ENCODE peak calls at places on chromosomes 2 and 18, in eight cellular contexts. R is A549, X is adrenal gland, O is H1, V is GM12891, W is sigmoid colon, S is body of pancreas, A is spleen. N is an unnamed sample.

GRCh38 chr2:168999668-169000213 is 31.4 kb downstream of the ABCB11 start:
- DNase-seq in A (no peak), S (no peak), R (no peak), O (no peak), V (no peak), X (no peak), W (no peak), N (no peak)

GRCh38 chr2:183866666-183867065 is 731.7 kb upstream of the ZNF804A start:
- DNase-seq in S (no peak), R (no peak), O (no peak), W (no peak), X (no peak), V (no peak), A (no peak), N (no peak)

GRCh38 chr18:49561377-49562193 is at the start of gene LIPG:
- DNase-seq in S (peak), X (peak), W (no peak), A (no peak), O (peak), V (peak), R (peak), N (peak)

GRCh38 chr18:2846241-2846637 is 567 bp upstream of the EMILIN2 start:
- DNase-seq in V (peak), X (no peak), S (no peak), R (no peak), W (peak), O (no peak), A (peak), N (no peak)

GRCh38 chr18:36403896-36404824 is 106.6 kb downstream of the FHOD3 start:
- DNase-seq in R (no peak), S (no peak), A (no peak), X (no peak), W (no peak), O (no peak), V (no peak), N (no peak)

GRCh38 chr2:42787424-42787787 is 5.0 kb downstream of the HAAO start:
- DNase-seq in R (no peak), V (no peak), W (no peak), O (no peak), S (no peak), X (no peak), A (no peak), N (no peak)

GRCh38 chr2:86078801-86079545 is 26.7 kb downstream of the POLR1A start:
- DNase-seq in W (no peak), V (no peak), S (peak), O (no peak), A (no peak), R (peak), X (peak), N (no peak)

GRCh38 chr2:232901711-232902578 is 31.9 kb downstream of the SNORC start:
- DNase-seq in A (no peak), R (peak), S (no peak), X (peak), W (no peak), O (no peak), V (no peak), N (no peak)

GRCh38 chr2:593354-594026 is 83.7 kb downstream of the TMEM18 start:
- DNase-seq in X (no peak), A (no peak), R (no peak), V (no peak), W (no peak), S (no peak), O (no peak), N (no peak)

GRCh38 chr2:232296766-232297525 is 81.6 kb upstream of the ALPP start:
- DNase-seq in R (no peak), A (no peak), W (no peak), S (no peak), V (no peak), O (no peak), X (no peak), N (no peak)

GRCh38 chr2:112547333-112547732 is 5.1 kb downstream of the POLR1B start:
- DNase-seq in R (peak), A (no peak), V (no peak), O (no peak), X (peak), S (peak), W (no peak), N (no peak)

DNA sequence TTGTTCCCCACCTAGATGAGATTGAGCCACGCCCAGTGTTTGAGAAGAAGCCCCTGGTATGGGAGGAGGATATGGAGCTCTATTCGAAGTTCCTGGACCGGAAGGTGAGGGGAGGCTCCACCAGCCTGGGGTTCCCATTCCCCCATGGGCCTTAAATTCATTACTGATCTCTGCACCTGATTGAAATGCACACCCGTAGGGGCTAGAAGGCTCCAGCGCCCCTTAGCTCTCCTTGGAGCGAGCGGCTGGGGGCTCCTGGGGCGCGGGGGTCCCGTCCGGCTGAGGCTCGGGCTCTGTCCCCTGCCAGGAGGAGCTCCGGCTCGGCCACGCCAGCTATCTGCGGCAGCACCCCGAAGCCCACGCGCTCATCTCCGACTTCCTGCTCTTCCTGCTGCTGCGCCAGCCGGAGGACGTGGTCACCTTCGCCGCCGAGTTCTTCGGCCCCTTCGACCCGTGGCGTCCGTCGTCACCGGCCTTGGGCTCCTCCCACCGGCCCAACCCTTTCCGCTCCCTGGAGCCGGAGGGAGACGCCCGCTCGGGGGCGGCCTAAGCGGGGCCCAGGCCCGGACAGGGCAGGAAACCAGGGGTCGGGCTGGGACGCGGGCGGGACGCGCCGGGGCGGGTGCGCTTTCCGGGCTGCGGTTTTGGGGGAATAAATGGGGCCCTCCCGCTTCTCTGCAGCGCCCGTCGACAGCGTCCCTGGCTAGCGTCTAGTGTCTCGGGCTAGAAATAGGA is 10.9 kb downstream of the CATIP start:
- DNase-seq in X (peak), A (peak), S (peak), W (peak), O (peak), V (peak), R (peak), N (peak)
- TF ChIP-seq POLR2A in X (peak), A (peak), S (peak), W (peak), O (no peak), V (peak), R (peak), N (peak)

DNA sequence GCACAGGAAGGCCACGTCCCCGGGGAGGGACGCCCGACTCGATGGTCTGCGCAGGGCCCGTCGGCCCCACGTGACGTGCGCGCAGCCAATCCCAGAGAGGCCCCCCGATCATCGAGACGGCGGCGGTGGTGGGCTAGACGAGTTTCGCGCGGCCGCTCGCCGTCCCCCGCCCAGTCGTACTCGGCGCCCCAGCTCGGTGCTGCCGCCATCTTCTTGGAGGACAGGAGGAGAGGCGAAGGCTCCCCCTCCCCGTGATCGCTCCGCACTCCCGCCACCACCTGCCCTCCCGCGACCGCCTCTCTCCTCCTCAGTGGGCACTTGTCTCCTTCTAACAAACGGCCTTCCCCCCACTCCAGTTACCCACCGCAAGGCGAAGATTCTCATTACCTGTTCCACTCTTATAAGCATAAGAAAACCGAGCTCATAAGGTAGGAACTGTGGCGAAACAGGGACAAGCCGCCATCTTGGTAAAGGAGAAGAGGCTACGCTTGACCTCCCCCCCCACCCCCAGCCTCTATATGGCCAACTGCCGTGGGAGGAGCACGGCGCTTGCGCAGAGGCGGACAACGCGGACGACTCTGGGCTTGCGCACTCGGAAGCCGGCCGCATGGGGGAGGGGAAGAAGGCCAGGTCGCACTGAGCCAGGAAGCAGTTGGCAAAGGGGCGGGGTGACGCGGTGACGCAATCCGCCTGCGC is at the start of gene HDLBP:
- DNase-seq in X (peak), A (peak), O (peak), S (peak), V (peak), R (peak), W (peak), N (peak)
- TF ChIP-seq POLR2A in X (peak), A (no peak), O (peak), S (peak), V (no peak), R (peak), W (peak), N (no peak)

GRCh38 chr2:24152413-24153197 is 22.2 kb upstream of the FAM228A start:
- DNase-seq in A (no peak), O (no peak), R (no peak), V (no peak), X (no peak), W (no peak), S (no peak), N (no peak)
- TF ChIP-seq POLR2A in A (no peak), O (no peak), R (no peak), V (no peak), X (no peak), W (no peak), S (no peak), N (no peak)

GRCh38 chr2:206766057-206766930 is 888 bp downstream of the FASTKD2 start:
- DNase-seq in A (no peak), S (no peak), R (no peak), V (no peak), O (no peak), W (no peak), X (no peak), N (no peak)

GRCh38 chr2:206764673-206765241 is 371 bp downstream of the MDH1B start:
- DNase-seq in W (no peak), V (no peak), O (no peak), X (no peak), A (no peak), S (no peak), R (no peak), N (no peak)

GRCh38 chr2:206765242-206766056 is at the start of the genes FASTKD2 and MDH1B:
- DNase-seq in S (peak), A (peak), V (peak), W (peak), R (peak), X (peak), O (peak), N (peak)
- TF ChIP-seq POLR2A in S (peak), A (peak), V (peak), W (peak), R (peak), X (peak), O (peak), N (peak)

DNA sequence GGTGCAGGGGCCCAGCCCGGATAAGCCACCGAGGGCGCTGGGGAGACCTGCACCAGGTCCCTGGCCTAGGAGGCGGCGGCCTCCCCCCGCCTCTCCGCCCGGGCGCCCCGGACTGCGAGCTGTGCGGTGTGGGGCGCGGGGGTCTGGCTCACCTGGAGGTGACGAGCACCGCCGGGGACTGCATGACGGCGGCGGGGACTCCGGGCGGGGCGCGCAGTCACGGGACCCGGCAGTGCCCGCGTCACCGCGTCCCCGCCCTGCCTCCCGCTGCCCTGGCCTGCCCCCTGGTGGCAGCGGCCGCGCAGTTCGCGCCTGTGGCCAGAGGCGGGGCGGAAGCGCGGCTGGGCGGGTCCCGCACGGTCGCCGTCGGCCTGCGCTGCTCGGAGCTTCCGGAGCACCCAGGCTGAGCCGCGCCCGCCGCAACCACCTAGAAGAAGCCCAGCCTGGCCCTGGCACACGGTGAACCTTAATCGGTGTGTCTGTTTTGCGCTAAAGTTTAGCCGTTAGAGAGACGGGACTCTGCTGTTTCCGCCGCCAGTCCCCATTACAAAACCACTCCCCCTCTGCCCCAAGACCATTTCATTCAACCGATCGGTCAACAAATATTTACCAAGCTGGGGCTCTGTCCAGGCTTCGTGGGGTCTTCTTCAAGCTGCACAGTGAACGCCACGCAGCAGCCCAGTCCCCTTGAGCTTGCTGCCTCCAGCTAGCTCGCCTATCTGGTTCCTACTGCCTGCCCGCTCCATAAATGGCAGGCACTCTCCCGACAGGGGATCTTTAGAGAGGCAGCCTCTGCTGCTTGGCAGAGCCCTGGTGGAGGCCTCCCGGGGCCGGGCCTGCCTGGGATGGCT is at the start of gene HS1BP3:
- DNase-seq in X (peak), A (peak), R (peak), S (peak), O (peak), W (peak), V (peak), N (peak)
- TF ChIP-seq POLR2A in X (peak), A (peak), R (peak), S (peak), O (no peak), W (peak), V (peak), N (peak)

GRCh38 chr18:62984656-62985315 is 269.4 kb downstream of the PHLPP1 start:
- DNase-seq in X (no peak), A (peak), V (no peak), W (no peak), R (no peak), O (no peak), S (no peak), N (no peak)
- TF ChIP-seq POLR2A in X (no peak), A (no peak), V (no peak), W (no peak), R (no peak), O (no peak), S (no peak), N (no peak)

GRCh38 chr2:58240938-58241755 is at the start of gene FANCL:
- DNase-seq in O (peak), S (peak), X (peak), V (peak), W (peak), R (peak), A (peak), N (peak)
- TF ChIP-seq POLR2A in O (peak), S (peak), X (peak), V (peak), W (no peak), R (peak), A (peak), N (peak)

DNA sequence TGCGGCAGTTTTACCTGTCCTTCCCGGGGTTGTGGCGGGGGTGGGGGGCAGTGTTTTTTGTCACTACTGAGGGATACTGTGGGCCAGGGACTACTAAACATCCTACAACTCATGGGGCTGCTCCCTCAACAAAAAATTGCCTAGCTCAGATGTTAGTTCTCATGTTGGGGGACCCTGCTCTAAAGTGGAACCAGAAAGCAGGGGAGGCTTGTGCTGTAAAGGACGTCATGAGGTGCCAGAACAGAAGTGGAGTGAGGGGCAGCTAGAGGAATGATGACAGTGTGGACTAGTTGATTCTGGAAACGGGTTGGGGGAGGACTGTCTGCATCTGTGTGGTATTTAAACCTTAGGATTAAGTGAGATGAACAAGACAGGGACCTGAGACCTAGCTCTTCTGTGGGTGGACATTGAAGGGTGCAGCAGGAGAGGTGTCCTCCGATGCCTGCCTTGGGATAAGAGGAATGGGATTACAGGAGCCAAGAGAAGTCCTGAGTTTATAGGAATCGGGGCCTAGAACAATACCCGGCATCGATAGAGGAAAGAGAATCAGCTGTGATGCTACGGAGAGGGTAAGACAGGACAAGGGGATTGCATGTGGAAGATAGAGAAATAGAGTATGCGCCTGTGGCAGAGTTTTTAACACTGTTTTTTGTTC is 2.7 kb downstream of the RPL31 start:
- DNase-seq in S (no peak), X (no peak), R (no peak), A (no peak), V (no peak), O (no peak), W (no peak), N (no peak)
- TF ChIP-seq POLR2A in S (no peak), X (no peak), R (no peak), A (no peak), V (no peak), O (no peak), W (no peak), N (no peak)

GRCh38 chr2:170690671-170691070 is 24.5 kb upstream of the SP5 start:
- DNase-seq in V (no peak), O (no peak), S (no peak), W (no peak), X (no peak), A (no peak), R (no peak), N (no peak)
- TF ChIP-seq POLR2A in V (no peak), O (no peak), S (no peak), W (no peak), X (no peak), A (no peak), R (no peak), N (no peak)

DNA sequence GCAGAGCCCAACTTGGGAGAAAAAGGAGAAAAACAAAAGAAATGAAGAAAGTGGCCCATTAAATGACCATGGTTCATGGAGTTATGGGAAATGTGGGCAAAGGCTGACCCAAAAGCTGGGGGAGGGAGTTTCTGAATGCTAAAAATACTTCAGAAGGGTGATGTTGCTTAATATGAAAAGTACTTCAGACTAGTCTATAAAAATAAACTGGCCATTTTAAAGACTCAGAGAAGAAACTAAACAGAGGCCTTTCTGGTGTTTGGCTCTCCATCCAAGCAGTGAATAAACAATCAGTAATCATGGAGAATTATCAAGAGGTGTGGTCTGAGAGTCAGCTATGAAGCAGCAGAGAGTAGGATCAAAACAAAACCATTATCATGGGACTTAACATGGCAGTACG is 160.8 kb upstream of the MAPRE2 start:
- DNase-seq in V (no peak), S (no peak), X (no peak), A (no peak), R (no peak), W (no peak), O (no peak), N (no peak)
- TF ChIP-seq POLR2A in V (no peak), S (no peak), X (no peak), A (no peak), R (no peak), W (no peak), O (no peak), N (no peak)

N was measured in ovary.